ENCODE peak calls at places on chromosomes 2 and 18, in six cellular contexts. G, S, F, K, Q and B are unnamed samples.

GRCh38 chr2:229133155-229133772 is 137.8 kb downstream of the PID1 start:
- DNase-seq in G (peak; percentile 70), S (no peak), F (peak; percentile 30), K (peak; percentile 76), Q (peak; percentile 26), B (peak; percentile 5)

GRCh38 chr18:58668897-58669296 is 2.4 kb upstream of the MALT1 start:
- DNase-seq in G (no peak), S (no peak), F (no peak), K (peak; percentile 73), Q (no peak), B (no peak)

GRCh38 chr18:74840492-74841167 is 243.0 kb downstream of the ZNF407 start:
- DNase-seq in G (peak; percentile 52), S (no peak), F (no peak), K (peak; percentile 80), Q (no peak), B (no peak)

GRCh38 chr2:46296216-46296839 is 879 bp upstream of the EPAS1 start:
- DNase-seq in G (no peak), S (peak; percentile 72), F (peak; percentile 46), K (no peak), Q (peak; percentile 49), B (peak; percentile 51)

GRCh38 chr2:33405180-33406105 is 71.0 kb upstream of the RASGRP3 start:
- DNase-seq in G (no peak), S (no peak), F (no peak), K (peak; percentile 76), Q (no peak), B (no peak)

GRCh38 chr18:62957885-62958472 is 242.6 kb downstream of the PHLPP1 start:
- DNase-seq in G (peak; percentile 56), S (peak; percentile 34), F (no peak), K (peak; percentile 55), Q (peak; percentile 44), B (no peak)

GRCh38 chr2:46298522-46299351 is 1.5 kb downstream of the EPAS1 start:
- DNase-seq in G (peak; percentile 64), S (peak; percentile 79), F (no peak), K (peak; percentile 54), Q (peak; percentile 56), B (peak; percentile 70)

GRCh38 chr2:155633060-155633839 is 699.3 kb downstream of the NR4A2 start:
- DNase-seq in G (no peak), S (no peak), F (no peak), K (no peak), Q (no peak), B (no peak)

GRCh38 chr2:204538179-204539009 is 6.9 kb upstream of the PARD3B start:
- DNase-seq in G (no peak), S (peak; percentile 41), F (no peak), K (peak; percentile 17), Q (no peak), B (no peak)

GRCh38 chr2:205585451-205586045 is 96.8 kb upstream of the NRP2 start:
- DNase-seq in G (no peak), S (no peak), F (no peak), K (no peak), Q (no peak), B (no peak)

GRCh38 chr2:26727641-26728561 is 35.4 kb downstream of the KCNK3 start:
- DNase-seq in G (no peak), S (no peak), F (no peak), K (no peak), Q (no peak), B (no peak)

GRCh38 chr2:47904903-47905453 is 1.3 kb downstream of the FBXO11 start:
- DNase-seq in G (no peak), S (peak; percentile 46), F (peak; percentile 23), K (no peak), Q (peak; percentile 44), B (peak; percentile 25)

GRCh38 chr2:238101891-238102841 is 2.0 kb downstream of the ESPNL start:
- DNase-seq in G (no peak), S (no peak), F (no peak), K (no peak), Q (peak; percentile 3), B (no peak)

GRCh38 chr2:151614606-151615306 is 119.5 kb downstream of the NEB start:
- DNase-seq in G (no peak), S (no peak), F (no peak), K (no peak), Q (no peak), B (no peak)

GRCh38 chr2:151616760-151617339 is 117.4 kb downstream of the NEB start:
- DNase-seq in G (no peak), S (no peak), F (no peak), K (no peak), Q (no peak), B (no peak)

GRCh38 chr2:151614159-151614558 is 120.1 kb downstream of the NEB start:
- DNase-seq in G (no peak), S (no peak), F (no peak), K (no peak), Q (no peak), B (no peak)

GRCh38 chr2:151619337-151619989 is 114.8 kb downstream of the NEB start:
- DNase-seq in G (no peak), S (no peak), F (no peak), K (peak; percentile 69), Q (no peak), B (no peak)
- TF ChIP-seq CTCF in G (no peak), S (no peak), F (no peak), K (peak; percentile 9), Q (no peak), B (no peak)

GRCh38 chr2:7012141-7012809 is 95.1 kb downstream of the RNF144A start:
- DNase-seq in G (peak; percentile 27), S (peak; percentile 76), F (no peak), K (peak; percentile 93), Q (no peak), B (no peak)

GRCh38 chr2:7016120-7016519 is 98.9 kb downstream of the RNF144A start:
- DNase-seq in G (no peak), S (no peak), F (no peak), K (no peak), Q (no peak), B (no peak)

GRCh38 chr2:7013761-7014160 is 96.5 kb downstream of the RNF144A start:
- DNase-seq in G (peak; percentile 11), S (no peak), F (no peak), K (peak; percentile 71), Q (no peak), B (no peak)

GRCh38 chr2:7015007-7015950 is 98.1 kb downstream of the RNF144A start:
- DNase-seq in G (no peak), S (no peak), F (no peak), K (peak; percentile 32), Q (no peak), B (no peak)

DNA sequence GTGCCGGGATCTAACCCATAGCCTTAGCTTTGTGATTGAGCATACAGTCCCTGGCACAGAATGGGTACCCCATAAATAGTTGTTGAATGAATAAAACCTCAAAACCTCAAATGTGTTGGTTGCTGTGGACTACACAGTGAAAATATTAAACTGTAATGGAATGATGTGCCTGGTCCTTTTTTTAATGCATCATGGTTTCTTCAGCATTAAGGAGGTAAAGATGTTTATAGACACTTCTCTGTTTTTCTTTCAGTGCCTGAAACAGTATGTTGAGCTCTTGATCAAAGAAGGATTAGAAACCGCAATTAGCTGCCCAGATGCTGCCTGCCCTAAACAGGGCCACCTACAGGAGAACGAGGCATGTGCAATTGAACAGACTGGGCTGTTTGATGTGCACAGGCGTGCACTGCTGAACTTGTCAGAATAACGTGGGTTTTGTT is 97.0 kb downstream of the RNF144A start:
- DNase-seq in G (peak; percentile 32), S (no peak), F (no peak), K (peak; percentile 81), Q (peak; percentile 41), B (no peak)
- TF ChIP-seq CTCF in G (peak; percentile 49), S (peak; percentile 41), F (no peak), K (peak; percentile 73), Q (peak; percentile 31), B (peak; percentile 56)

GRCh38 chr2:225558425-225558824 is 158.9 kb downstream of the NYAP2 start:
- DNase-seq in G (no peak), S (no peak), F (no peak), K (no peak), Q (no peak), B (no peak)

GRCh38 chr2:225559090-225559489 is 159.6 kb downstream of the NYAP2 start:
- DNase-seq in G (no peak), S (no peak), F (no peak), K (no peak), Q (no peak), B (no peak)

DNA sequence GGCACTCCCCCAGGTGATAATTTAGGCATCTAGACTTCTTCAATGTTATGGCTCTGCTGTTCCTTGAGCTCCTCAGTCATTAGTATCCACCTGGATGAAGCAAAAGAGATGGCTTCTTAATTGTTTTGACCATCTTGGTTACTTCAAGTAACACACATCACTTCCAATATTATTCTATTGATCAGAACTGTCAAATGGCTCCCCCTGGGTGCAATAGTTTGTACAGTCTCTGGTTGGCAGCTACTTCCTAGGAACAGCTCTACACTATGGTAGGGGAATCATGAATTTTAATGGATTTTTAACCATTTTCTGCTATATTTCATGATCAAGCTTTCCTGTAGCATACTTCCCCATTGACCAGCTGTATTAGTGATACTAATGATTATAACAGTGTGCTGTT is 157.0 kb downstream of the NYAP2 start:
- DNase-seq in G (no peak), S (no peak), F (no peak), K (no peak), Q (no peak), B (no peak)
- TF ChIP-seq CTCF in G (no peak), S (no peak), F (no peak), K (peak; percentile 13), Q (no peak), B (no peak)

GRCh38 chr2:133886735-133887675 is 318.7 kb upstream of the NCKAP5 start:
- DNase-seq in G (peak; percentile 70), S (peak; percentile 80), F (peak; percentile 71), K (peak; percentile 58), Q (peak; percentile 54), B (peak; percentile 66)
- TF ChIP-seq CTCF in G (peak; percentile 56), S (peak; percentile 46), F (peak; percentile 47), K (peak; percentile 51), Q (peak; percentile 52), B (peak; percentile 69)

GRCh38 chr2:219645631-219646527 is 18.4 kb downstream of the SLC4A3 start:
- DNase-seq in G (peak; percentile 92), S (no peak), F (no peak), K (peak; percentile 87), Q (no peak), B (no peak)
- TF ChIP-seq CTCF in G (no peak), S (no peak), F (no peak), K (no peak), Q (no peak), B (no peak)

GRCh38 chr2:60565472-60565871 is 12.0 kb upstream of the BCL11A start:
- DNase-seq in G (no peak), S (peak; percentile 33), F (no peak), K (no peak), Q (peak; percentile 39), B (no peak)
- TF ChIP-seq CTCF in G (no peak), S (peak; percentile 23), F (no peak), K (no peak), Q (no peak), B (peak; percentile 43)